ENCODE peak calls at places on chromosomes 4 and X, in nine cellular contexts. Q is adrenal gland; X is fibroblast of villous mesenchyme; K is astrocyte of the spinal cord; O is heart left ventricle; G is EL; Z is hypothalamus; U is stimulated activated CD8-positive, alpha-beta memory T cell treated with anti-CD3 and anti-CD28 coated beads, Interleukin-4, amount 100 ng/mL, for 4 hours; N is hepatocyte. B is an unnamed sample.

GRCh38 chr4:106264331-106264728 is 51.7 kb downstream of the TBCK start:
- DNase-seq in Q (peak), X (peak), K (no peak), O (no peak), G (no peak), Z (no peak), U (no peak), N (peak), B (no peak)

GRCh38 chr4:108303488-108304177 is 134.9 kb upstream of the LEF1 start:
- DNase-seq in Q (no peak), X (no peak), K (peak), O (no peak), G (peak), Z (no peak), U (no peak), N (no peak), B (no peak)

GRCh38 chr4:38099908-38100407 is 139.8 kb downstream of the PTTG2 start:
- DNase-seq in Q (no peak), X (peak), K (peak), O (no peak), G (peak), Z (no peak), U (no peak), N (no peak), B (no peak)

GRCh38 chr4:82981116-82981515 is 29.5 kb downstream of the LIN54 start:
- DNase-seq in Q (no peak), X (no peak), K (no peak), O (no peak), G (no peak), Z (no peak), U (no peak), N (no peak), B (no peak)

GRCh38 chr4:123278755-123279154 is 117.8 kb upstream of the SPRY1 start:
- DNase-seq in Q (no peak), X (peak), K (no peak), O (no peak), G (peak), Z (no peak), U (no peak), N (no peak), B (no peak)

GRCh38 chrX:2538016-2538415 is 37.2 kb upstream of the DHRSX start:
- DNase-seq in Q (no peak), X (no peak), K (no peak), O (no peak), G (no peak), Z (peak), U (no peak), N (no peak), B (no peak)

GRCh38 chr4:95998311-95998710 is 158.4 kb downstream of the PDHA2 start:
- DNase-seq in Q (no peak), X (no peak), K (no peak), O (no peak), G (no peak), Z (no peak), U (no peak), N (no peak), B (no peak)

GRCh38 chr4:4791299-4791798 is 68.1 kb upstream of the MSX1 start:
- DNase-seq in Q (no peak), X (no peak), K (peak), O (no peak), G (peak), Z (peak), U (no peak), N (peak), B (no peak)

GRCh38 chr4:41622816-41623215 is 84.9 kb downstream of the LIMCH1 start:
- DNase-seq in Q (no peak), X (no peak), K (no peak), O (no peak), G (no peak), Z (peak), U (no peak), N (no peak), B (no peak)

GRCh38 chr4:176671532-176671931 is 121.2 kb downstream of the VEGFC start:
- DNase-seq in Q (no peak), X (peak), K (no peak), O (peak), G (no peak), Z (no peak), U (no peak), N (peak), B (no peak)

GRCh38 chrX:108735680-108736508 is 469 bp downstream of the IRS4 start:
- DNase-seq in Q (no peak), X (peak), K (peak), O (no peak), G (peak), Z (peak), U (no peak), N (peak), B (peak)

GRCh38 chr4:164617426-164617825 is 136.5 kb upstream of the SMIM31 start:
- DNase-seq in Q (no peak), X (no peak), K (no peak), O (no peak), G (no peak), Z (no peak), U (no peak), N (no peak), B (no peak)

GRCh38 chr4:105619193-105619931 is 66.9 kb downstream of the ARHGEF38 start:
- DNase-seq in Q (peak), X (no peak), K (peak), O (peak), G (no peak), Z (peak), U (no peak), N (peak), B (no peak)

GRCh38 chr4:99979872-99980271 is 29.8 kb upstream of the H2AZ1 start:
- DNase-seq in Q (no peak), X (peak), K (peak), O (no peak), G (peak), Z (no peak), U (no peak), N (no peak), B (no peak)

GRCh38 chrX:3165808-3166207 is 124.5 kb downstream of the ARSF start:
- DNase-seq in Q (no peak), X (no peak), K (no peak), O (no peak), G (no peak), Z (no peak), U (no peak), N (no peak), B (no peak)

GRCh38 chrX:53729756-53730155 is 43.2 kb upstream of the HUWE1 start:
- DNase-seq in Q (no peak), X (peak), K (no peak), O (no peak), G (peak), Z (no peak), U (no peak), N (no peak), B (no peak)

GRCh38 chr4:158802914-158803313 is 34.1 kb downstream of the FNIP2 start:
- DNase-seq in Q (no peak), X (no peak), K (no peak), O (no peak), G (no peak), Z (no peak), U (no peak), N (no peak), B (no peak)